ENCODE peak calls at places on chromosomes 13 and 19, in six cellular contexts. P is thyroid gland, O is RCC 7860, E is HT1080, K is epithelial cell of proximal tubule, Z is AG08396. S is an unnamed sample.

GRCh38 chr19:3821156-3821555 is 35.0 kb upstream of the MATK start:
- DNase-seq in P (no peak), O (no peak), E (no peak), K (no peak), Z (no peak), S (no peak)

GRCh38 chr19:39390460-39390758 is 497 bp downstream of the PAF1 start:
- DNase-seq in P (peak; percentile 78), O (no peak), E (no peak), K (no peak), Z (no peak), S (no peak)

GRCh38 chr13:52348081-52348480 is 57.9 kb downstream of the THSD1 start:
- DNase-seq in P (no peak), O (peak; percentile 94), E (peak; percentile 90), K (peak; percentile 80), Z (peak; percentile 67), S (no peak)

GRCh38 chr19:6271721-6272410 is 7.9 kb downstream of the MLLT1 start:
- DNase-seq in P (peak; percentile 90), O (no peak), E (no peak), K (no peak), Z (peak; percentile 84), S (no peak)

GRCh38 chr13:36088001-36088400 is 43.2 kb downstream of the DCLK1 start:
- DNase-seq in P (no peak), O (peak; percentile 33), E (peak; percentile 22), K (peak; percentile 56), Z (no peak), S (no peak)

GRCh38 chr13:80009760-80010159 is 331.2 kb downstream of the SPRY2 start:
- DNase-seq in P (no peak), O (no peak), E (no peak), K (no peak), Z (no peak), S (no peak)

GRCh38 chr19:43820098-43820860 is 6.8 kb upstream of the ZNF283 start:
- DNase-seq in P (peak; percentile 30), O (no peak), E (no peak), K (no peak), Z (peak; percentile 72), S (no peak)

GRCh38 chr19:932647-933552 is 7.1 kb downstream of the ARID3A start:
- DNase-seq in P (peak; percentile 34), O (no peak), E (no peak), K (no peak), Z (peak; percentile 97), S (peak; percentile 65)

GRCh38 chr13:21898990-21899389 is 228.1 kb downstream of the FGF9 start:
- DNase-seq in P (no peak), O (no peak), E (no peak), K (no peak), Z (no peak), S (no peak)